ENCODE peak calls at places on chromosomes 11 and 22, in four cellular contexts. X is PC-9, P is GM23248, B is MM.1S. O is an unnamed sample. For H3K9me2 and H3F3A, the result is how much of the 10 kb centered on the place peaks cover.

GRCh38 chr22:37485714-37486223 is 415 bp downstream of the MFNG start:
- DNase-seq in X (no peak), P (no peak), B (peak), O (no peak)

GRCh38 chr22:34055525-34056200 is 135.4 kb upstream of the LARGE1 start:
- DNase-seq in X (no peak), P (no peak), B (peak), O (peak)

GRCh38 chr11:37511425-37511933 is 913.4 kb upstream of the RAG2 start:
- DNase-seq in X (no peak), P (peak), B (no peak), O (no peak)

GRCh38 chr22:20632518-20632917 is 125.1 kb downstream of the MED15 start:
- DNase-seq in X (no peak), P (no peak), B (no peak), O (no peak)

GRCh38 chr11:96464695-96465307 is 75.0 kb downstream of the JRKL start:
- DNase-seq in X (no peak), P (peak), B (peak), O (peak)

GRCh38 chr11:2929880-2930704 is 872 bp upstream of the PHLDA2 start:
- DNase-seq in X (no peak), P (peak), B (peak), O (peak)

GRCh38 chr11:111476961-111477360 is 35.2 kb downstream of the BTG4 start:
- DNase-seq in X (no peak), P (no peak), B (no peak), O (no peak)

GRCh38 chr11:46673713-46674462 is 26.5 kb downstream of the ARHGAP1 start:
- DNase-seq in X (no peak), P (no peak), B (no peak), O (no peak)

GRCh38 chr22:50218996-50219727 is 18.4 kb downstream of the SELENOO start:
- DNase-seq in X (peak), P (peak), B (no peak), O (peak)

GRCh38 chr11:78170874-78171549 is 17.4 kb downstream of the KCTD21 start:
- DNase-seq in X (no peak), P (no peak), B (no peak), O (no peak)

GRCh38 chr11:64788321-64789215 is 10.2 kb upstream of the SF1 start:
- DNase-seq in X (no peak), P (no peak), B (no peak), O (no peak)

GRCh38 chr11:104665631-104666030 is 232.6 kb downstream of the CASP12 start:
- DNase-seq in X (no peak), P (peak), B (no peak), O (no peak)

GRCh38 chr11:105296806-105297205 is 157.2 kb upstream of the CARD18 start:
- DNase-seq in X (no peak), P (no peak), B (no peak), O (no peak)

GRCh38 chr22:27996981-27997380 is 77.9 kb upstream of the PITPNB start:
- DNase-seq in X (no peak), P (no peak), B (no peak), O (no peak)

GRCh38 chr11:15194671-15195415 is 80.1 kb downstream of the INSC start:
- DNase-seq in X (no peak), P (peak), B (no peak), O (no peak)

GRCh38 chr11:118437736-118438125 is 1.4 kb downstream of the KMT2A start:
- DNase-seq in X (no peak), P (peak), B (no peak), O (peak)

GRCh38 chr11:92211576-92212167 is 12.9 kb upstream of the FAT3 start:
- DNase-seq in X (peak), P (peak), B (no peak), O (peak)

GRCh38 chr11:32225491-32226285 is 134.8 kb downstream of the RCN1 start:
- DNase-seq in X (no peak), P (no peak), B (no peak), O (no peak)

GRCh38 chr11:86118201-86118600 is 49.3 kb upstream of the PICALM start:
- DNase-seq in X (no peak), P (no peak), B (no peak), O (no peak)

GRCh38 chr11:124873980-124874379 is 8.7 kb downstream of the ROBO3 start:
- DNase-seq in X (no peak), P (no peak), B (no peak), O (no peak)

GRCh38 chr11:94151903-94152677 is 23.4 kb downstream of the PANX1 start:
- DNase-seq in X (peak), P (peak), B (no peak), O (no peak)

GRCh38 chr11:19842505-19842904 is 129.9 kb downstream of the NAV2 start:
- DNase-seq in X (no peak), P (no peak), B (no peak), O (no peak)

GRCh38 chr11:113926273-113927183 is 21.9 kb downstream of the HTR3B start:
- DNase-seq in X (no peak), P (peak), B (no peak), O (no peak)

GRCh38 chr22:49951001-49951677 is 9.4 kb upstream of the PIM3 start:
- DNase-seq in X (peak), P (no peak), B (no peak), O (no peak)

GRCh38 chr11:9028591-9028990 is 24.8 kb upstream of the NRIP3 start:
- DNase-seq in X (no peak), P (no peak), B (no peak), O (no peak)

GRCh38 chr11:47858169-47858543 is 10.0 kb upstream of the NUP160 start:
- DNase-seq in X (no peak), P (peak), B (no peak), O (no peak)

GRCh38 chr22:48719978-48720661 is 1107.6 kb downstream of the BRD1 start:
- DNase-seq in X (no peak), P (no peak), B (no peak), O (peak)

GRCh38 chr11:2314525-2315394 is 12.9 kb downstream of the TSPAN32 start:
- DNase-seq in X (no peak), P (peak), B (no peak), O (no peak)

GRCh38 chr11:93444671-93445073 is 98.5 kb downstream of the SMCO4 start:
- DNase-seq in X (peak), P (peak), B (no peak), O (peak)

GRCh38 chr11:133778161-133778560 is 67.2 kb downstream of the SPATA19 start:
- DNase-seq in X (no peak), P (no peak), B (no peak), O (peak)

GRCh38 chr11:19985106-19985505 is 175.2 kb downstream of the DBX1 start:
- DNase-seq in X (no peak), P (peak), B (no peak), O (no peak)

GRCh38 chr11:103867481-103867880 is 169.0 kb upstream of the DDI1 start:
- DNase-seq in X (no peak), P (no peak), B (no peak), O (no peak)

GRCh38 chr11:19962795-19963163 is 197.5 kb downstream of the DBX1 start:
- DNase-seq in X (no peak), P (peak), B (no peak), O (no peak)

GRCh38 chr11:102783720-102784119 is 3.3 kb upstream of the MMP10 start:
- DNase-seq in X (no peak), P (no peak), B (no peak), O (no peak)
- H3K9me2 ChIP-seq in X (under half), P (under half), B (under half), O (under half)

DNA sequence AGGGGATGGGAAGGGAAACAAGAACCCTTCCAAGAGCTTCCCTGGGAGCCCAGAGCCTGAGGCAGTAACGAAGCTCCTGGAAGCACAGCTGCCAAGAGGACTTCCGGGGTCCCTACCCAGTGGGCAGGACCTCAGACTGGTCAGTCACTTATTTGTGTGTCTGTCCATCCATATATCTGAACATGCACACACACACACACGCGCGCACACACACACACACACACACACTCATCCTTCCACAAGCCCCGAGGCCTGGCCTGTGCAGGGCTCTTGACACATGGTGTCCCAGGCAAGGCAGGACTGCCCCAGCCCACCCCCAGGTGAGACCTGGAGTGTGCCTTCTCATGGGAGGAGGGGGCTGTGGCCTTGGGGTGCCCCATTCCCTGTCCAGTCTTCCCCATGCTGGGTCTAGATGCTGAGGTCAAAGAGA is 44.9 kb downstream of the IGLL5 start:
- DNase-seq in X (no peak), P (no peak), B (peak), O (no peak)
- H3F3A ChIP-seq in X (under half), P (under half), B (half or more), O (under half)

GRCh38 chr11:108703916-108704315 is 39.0 kb downstream of the DDX10 start:
- DNase-seq in X (no peak), P (no peak), B (no peak), O (no peak)
- H3K9me2 ChIP-seq in X (under half), P (under half), B (under half), O (under half)

GRCh38 chr22:45769569-45770210 is 98.1 kb downstream of the ATXN10 start:
- DNase-seq in X (no peak), P (peak), B (peak), O (no peak)

GRCh38 chr22:45770506-45770905 is 98.9 kb downstream of the ATXN10 start:
- DNase-seq in X (no peak), P (no peak), B (no peak), O (no peak)

GRCh38 chr22:45771711-45772110 is 100.1 kb downstream of the ATXN10 start:
- DNase-seq in X (no peak), P (no peak), B (no peak), O (no peak)

GRCh38 chr22:45772726-45773125 is 101.1 kb downstream of the ATXN10 start:
- DNase-seq in X (no peak), P (no peak), B (no peak), O (no peak)

GRCh38 chr22:45771057-45771456 is 99.4 kb downstream of the ATXN10 start:
- DNase-seq in X (no peak), P (no peak), B (no peak), O (no peak)
- H3F3A ChIP-seq in X (under half), P (under half), B (under half), O (under half)

DNA sequence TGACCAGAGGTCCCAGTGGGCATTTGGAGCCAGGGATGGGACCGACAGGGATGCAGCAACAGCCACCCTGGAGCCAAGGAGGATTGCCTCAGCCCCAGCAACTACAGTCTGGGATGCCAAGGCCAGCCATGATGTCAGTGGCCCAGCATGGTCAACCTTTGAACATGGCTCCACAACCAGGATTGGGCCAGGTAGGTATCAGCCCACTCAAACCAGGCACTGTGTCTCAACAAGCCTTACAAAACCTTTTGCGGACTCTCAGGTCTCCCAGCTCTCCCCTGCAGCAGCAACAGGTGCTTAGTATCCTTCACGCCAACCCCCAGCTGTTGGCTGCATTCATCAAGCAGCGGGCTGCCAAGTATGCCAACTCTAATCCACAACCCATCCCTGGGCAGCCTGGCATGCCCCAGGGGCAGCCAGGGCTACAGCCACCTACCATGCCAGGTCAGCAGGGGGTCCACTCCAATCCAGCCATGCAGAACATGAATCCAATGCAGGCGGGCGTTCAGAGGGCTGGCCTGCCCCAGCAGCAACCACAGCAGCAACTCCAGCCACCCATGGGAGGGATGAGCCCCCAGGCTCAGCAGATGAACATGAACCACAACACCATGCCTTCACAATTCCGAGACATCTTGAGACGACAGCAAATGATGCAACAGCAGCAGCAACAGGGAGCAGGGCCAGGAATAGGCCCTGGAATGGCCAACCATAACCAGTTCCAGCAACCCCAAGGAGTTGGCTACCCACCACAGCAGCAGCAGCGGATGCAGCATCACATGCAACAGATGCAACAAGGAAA is 27.3 kb upstream of the L3MBTL2 start:
- DNase-seq in X (no peak), P (no peak), B (no peak), O (no peak)
- H3K9me2 ChIP-seq in X (under half), P (under half), B (under half), O (under half)

GRCh38 chr11:59176330-59176729 is 4.4 kb downstream of the DTX4 start:
- DNase-seq in X (no peak), P (no peak), B (no peak), O (no peak)
- H3F3A ChIP-seq in X (under half), P (under half), B (under half), O (under half)

DNA sequence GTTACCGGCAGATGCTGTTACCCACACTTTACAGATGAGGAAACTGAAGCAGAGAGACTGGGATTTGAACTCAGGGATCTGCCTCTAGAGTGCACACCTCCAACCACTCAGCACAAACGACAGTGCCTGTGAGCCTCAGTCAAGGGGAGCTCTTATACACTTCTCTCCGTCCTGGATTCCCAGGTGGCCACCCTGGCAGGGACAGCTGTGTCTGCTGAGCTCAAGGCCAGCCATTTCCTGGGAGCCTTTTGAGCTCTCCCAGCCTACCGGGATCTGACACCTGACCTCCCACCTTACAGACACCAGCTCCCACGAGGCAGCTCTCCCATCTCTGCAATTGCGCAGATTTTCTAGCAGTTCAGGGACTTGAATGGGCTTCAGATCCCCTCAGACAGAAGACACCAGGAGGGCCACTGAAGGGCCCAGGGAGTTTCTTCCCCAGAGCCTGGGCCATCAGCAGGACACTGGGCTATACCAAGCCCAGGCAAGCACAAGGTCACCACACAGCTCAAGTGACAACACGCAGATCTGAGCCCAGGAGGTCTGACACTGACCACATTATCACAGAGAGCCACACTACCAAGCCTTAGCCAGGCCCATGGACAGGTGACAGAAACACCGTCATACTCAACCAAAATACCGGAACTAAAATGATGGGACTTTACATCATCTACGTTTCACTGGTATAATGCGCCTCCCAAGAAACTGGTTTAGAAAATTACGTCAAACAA is 17.1 kb downstream of the PDGFB start:
- DNase-seq in X (no peak), P (no peak), B (no peak), O (no peak)
- H3K9me2 ChIP-seq in X (under half), P (under half), B (under half), O (under half)

GRCh38 chr22:31495343-31495742 is 993 bp upstream of the SFI1 start:
- DNase-seq in X (no peak), P (no peak), B (no peak), O (no peak)
- H3F3A ChIP-seq in X (under half), P (under half), B (under half), O (under half)

GRCh38 chr22:44930016-44930710 is 79.6 kb downstream of the PHF21B start:
- DNase-seq in X (no peak), P (no peak), B (no peak), O (no peak)
- H3K9me2 ChIP-seq in X (under half), P (under half), B (under half), O (under half)

DNA sequence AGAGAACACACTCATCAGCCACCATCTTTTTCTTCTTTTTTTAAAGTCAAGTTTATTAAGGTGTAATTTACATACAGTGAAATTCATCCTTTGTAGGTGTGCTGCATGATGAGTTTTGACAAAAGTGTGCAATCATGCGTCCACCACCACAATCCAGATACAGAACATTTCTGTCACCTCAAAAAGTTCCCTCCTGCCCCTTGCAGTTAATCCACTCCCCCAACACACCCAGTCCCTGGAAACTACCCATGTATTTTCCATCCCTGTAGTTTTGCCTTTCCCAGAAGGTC is 126.7 kb downstream of the HIPK3 start:
- DNase-seq in X (no peak), P (no peak), B (no peak), O (no peak)
- H3F3A ChIP-seq in X (under half), P (under half), B (under half), O (under half)

O was measured in GM23338.